ENCODE peak calls at places on chromosome 15, in eight cellular contexts. R is ovary; C is CD8-positive, alpha-beta T cell; T is upper lobe of right lung; O is right lobe of liver; X is H1; Y is H9; F is hepatocyte. E is an unnamed sample.
A peak's percentile ranks its signal among the peaks of the same experiment; 100 is the strongest.

GRCh38 chr15:41511331-41512077 is 2.1 kb downstream of the LTK start:
- DNase-seq in R (no peak), C (no peak), T (no peak), O (no peak), X (peak; percentile 75), Y (peak; percentile 52), F (peak; percentile 55), E (no peak)

GRCh38 chr15:82030191-82030590 is 15.6 kb downstream of the MEX3B start:
- DNase-seq in R (no peak), C (no peak), T (no peak), O (no peak), X (no peak), Y (no peak), F (no peak), E (no peak)

GRCh38 chr15:25690673-25691543 is 172.2 kb downstream of the ATP10A start:
- DNase-seq in R (no peak), C (no peak), T (peak; percentile 55), O (no peak), X (no peak), Y (no peak), F (peak; percentile 55), E (no peak)

GRCh38 chr15:36912311-36912712 is 188.0 kb downstream of the MEIS2 start:
- DNase-seq in R (no peak), C (no peak), T (no peak), O (no peak), X (no peak), Y (no peak), F (no peak), E (no peak)

GRCh38 chr15:76274226-76274625 is 37.0 kb downstream of the ETFA start:
- DNase-seq in R (no peak), C (no peak), T (no peak), O (no peak), X (no peak), Y (no peak), F (no peak), E (no peak)

GRCh38 chr15:74396146-74396438 is 28.6 kb upstream of the CYP11A1 start:
- DNase-seq in R (no peak), C (no peak), T (no peak), O (no peak), X (no peak), Y (no peak), F (no peak), E (no peak)

GRCh38 chr15:94631608-94632007 is 400.2 kb downstream of the MCTP2 start:
- DNase-seq in R (no peak), C (no peak), T (no peak), O (no peak), X (no peak), Y (no peak), F (no peak), E (no peak)

GRCh38 chr15:36126194-36126593 is 453.2 kb upstream of the CDIN1 start:
- DNase-seq in R (no peak), C (no peak), T (no peak), O (no peak), X (no peak), Y (no peak), F (no peak), E (no peak)

GRCh38 chr15:94924971-94925593 is 693.7 kb downstream of the MCTP2 start:
- DNase-seq in R (no peak), C (no peak), T (no peak), O (no peak), X (no peak), Y (no peak), F (no peak), E (no peak)

GRCh38 chr15:42079401-42079908 is 14.9 kb downstream of the PLA2G4D start:
- DNase-seq in R (no peak), C (no peak), T (no peak), O (no peak), X (peak; percentile 57), Y (peak; percentile 60), F (no peak), E (no peak)

GRCh38 chr15:52683585-52683984 is 4.4 kb upstream of the ATOSA start:
- DNase-seq in R (no peak), C (no peak), T (no peak), O (no peak), X (no peak), Y (no peak), F (no peak), E (no peak)

GRCh38 chr15:62560943-62561571 is 396.0 kb upstream of the C2CD4B start:
- DNase-seq in R (no peak), C (no peak), T (no peak), O (no peak), X (no peak), Y (peak; percentile 62), F (peak; percentile 53), E (no peak)

GRCh38 chr15:71374607-71375352 is 259.5 kb downstream of the THSD4 start:
- DNase-seq in R (no peak), C (no peak), T (no peak), O (no peak), X (no peak), Y (no peak), F (no peak), E (no peak)

GRCh38 chr15:74317820-74318375 is 49.5 kb downstream of the CYP11A1 start:
- DNase-seq in R (peak; percentile 85), C (no peak), T (no peak), O (no peak), X (no peak), Y (no peak), F (peak; percentile 70), E (peak; percentile 50)

GRCh38 chr15:101135532-101136166 is 116.2 kb downstream of the CHSY1 start:
- DNase-seq in R (no peak), C (no peak), T (no peak), O (no peak), X (no peak), Y (no peak), F (no peak), E (no peak)
- H3K4me1 ChIP-seq in R (no peaks in the 10 kb centered on the region), C (peaks cover 24% of the 10 kb centered on the region), T (no peaks in the 10 kb centered on the region), O (no peaks in the 10 kb centered on the region), X (no peaks in the 10 kb centered on the region), Y (no peaks in the 10 kb centered on the region), F (no peaks in the 10 kb centered on the region), E (no peaks in the 10 kb centered on the region)

DNA sequence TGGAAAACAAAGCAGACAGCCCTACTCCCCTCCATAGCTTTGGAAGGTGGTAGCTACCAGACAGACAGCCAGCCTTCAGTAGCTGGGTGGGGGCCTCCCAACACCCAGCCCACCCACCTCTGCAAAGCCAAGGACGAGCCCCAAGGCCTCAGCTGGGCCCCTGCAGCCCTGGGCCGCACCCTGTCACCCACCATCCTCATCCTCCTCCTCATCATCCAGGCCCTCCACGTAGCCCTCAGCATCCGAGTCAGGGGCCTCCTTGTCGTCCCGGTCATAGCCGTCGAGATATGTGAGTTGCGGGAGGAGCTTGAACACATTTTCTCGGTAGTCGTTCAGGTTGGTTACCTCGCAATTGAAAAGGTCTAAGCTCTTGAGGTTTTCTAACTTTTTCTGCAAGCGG is 36.5 kb downstream of the ANP32A start:
- DNase-seq in R (no peak), C (no peak), T (no peak), O (no peak), X (no peak), Y (peak; percentile 17), F (no peak), E (no peak)
- H3K4me1 ChIP-seq in R (no peaks in the 10 kb centered on the region), C (peaks cover 27% of the 10 kb centered on the region), T (peaks cover 31% of the 10 kb centered on the region), O (peaks cover 4% of the 10 kb centered on the region), X (no peaks in the 10 kb centered on the region), Y (peaks cover 2% of the 10 kb centered on the region), F (peaks cover 24% of the 10 kb centered on the region), E (no peaks in the 10 kb centered on the region)

DNA sequence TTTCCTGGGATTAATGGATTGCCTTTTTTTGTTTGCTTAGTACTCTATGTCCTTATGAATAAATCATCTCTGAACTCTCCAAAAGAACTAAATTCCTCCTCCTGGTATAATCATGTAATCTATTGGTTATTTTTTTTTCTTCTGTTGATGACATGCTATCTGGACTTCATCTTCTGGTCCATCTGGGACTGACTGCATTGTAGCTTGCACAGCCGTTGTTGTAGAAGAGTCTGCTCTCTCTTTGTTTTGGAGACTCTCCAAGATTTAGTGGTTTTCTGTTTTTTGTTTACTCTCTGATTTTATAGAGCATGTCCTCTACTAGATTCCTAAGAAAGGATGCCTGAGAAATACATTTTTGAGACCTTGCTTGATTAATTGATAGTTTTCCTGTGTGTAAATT is 19.1 kb downstream of the IREB2 start:
- DNase-seq in R (no peak), C (no peak), T (no peak), O (no peak), X (no peak), Y (no peak), F (no peak), E (no peak)
- H3K4me1 ChIP-seq in R (peaks cover 11% of the 10 kb centered on the region), C (peaks cover 61% of the 10 kb centered on the region), T (peaks cover 47% of the 10 kb centered on the region), O (peaks cover 9% of the 10 kb centered on the region), X (no peaks in the 10 kb centered on the region), Y (peaks cover 10% of the 10 kb centered on the region), F (peaks cover 46% of the 10 kb centered on the region), E (no peaks in the 10 kb centered on the region)

DNA sequence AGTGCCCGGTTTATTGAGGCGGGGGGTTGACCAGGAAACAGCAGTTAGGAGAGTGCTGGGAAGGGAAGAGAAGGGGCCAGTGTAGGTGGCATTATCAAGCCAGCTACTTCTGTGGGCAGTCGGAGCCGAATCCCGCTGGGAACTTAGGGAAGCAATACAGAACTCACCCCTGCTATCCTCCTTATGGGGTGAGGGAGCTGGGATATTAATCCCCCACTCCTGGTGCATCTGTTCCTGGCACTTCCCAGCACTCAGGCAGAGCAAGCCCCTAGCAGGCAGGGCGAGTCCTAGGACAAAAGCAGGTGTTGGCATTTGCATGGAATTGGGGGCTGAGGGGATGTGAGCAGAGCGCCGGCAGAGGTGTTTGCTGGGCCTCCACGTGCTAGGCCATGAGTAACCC is 48.6 kb downstream of the SMAD6 start:
- DNase-seq in R (no peak), C (no peak), T (peak; percentile 34), O (no peak), X (no peak), Y (no peak), F (no peak), E (no peak)
- H3K4me1 ChIP-seq in R (peaks cover 39% of the 10 kb centered on the region), C (peaks cover 16% of the 10 kb centered on the region), T (peaks cover 65% of the 10 kb centered on the region), O (peaks cover 8% of the 10 kb centered on the region), X (peaks cover 14% of the 10 kb centered on the region), Y (peaks cover 15% of the 10 kb centered on the region), F (peaks cover 42% of the 10 kb centered on the region), E (peaks cover 9% of the 10 kb centered on the region)

E was measured in breast epithelium.